ENCODE peak calls at places on chromosomes 11 and 22, in eight cellular contexts. One of them, this sample, is unnamed.

GRCh38 chr11:23564370-23564769 is 704.1 kb upstream of the CCDC179 start:
- DNase-seq in dorsolateral prefrontal cortex: no peak
- DNase-seq in A549: no peak
- DNase-seq in prostate gland: no peak
- DNase-seq in colonic mucosa: no peak
- DNase-seq in coronary artery: no peak
- DNase-seq in suprapubic skin: no peak
- DNase-seq in skeletal muscle cell: no peak
- DNase-seq in this sample: no peak

GRCh38 chr11:86138958-86139357 is 70.1 kb upstream of the PICALM start:
- DNase-seq in dorsolateral prefrontal cortex: no peak
- DNase-seq in A549: no peak
- DNase-seq in prostate gland: no peak
- DNase-seq in colonic mucosa: no peak
- DNase-seq in coronary artery: no peak
- DNase-seq in suprapubic skin: no peak
- DNase-seq in skeletal muscle cell: no peak
- DNase-seq in this sample: no peak

GRCh38 chr11:108128772-108129171 is 7.4 kb downstream of the ACAT1 start:
- DNase-seq in dorsolateral prefrontal cortex: no peak
- DNase-seq in A549: no peak
- DNase-seq in prostate gland: no peak
- DNase-seq in colonic mucosa: no peak
- DNase-seq in coronary artery: no peak
- DNase-seq in suprapubic skin: no peak
- DNase-seq in skeletal muscle cell: no peak
- DNase-seq in this sample: no peak

GRCh38 chr11:65422633-65423515 is at the start of gene NEAT1:
- DNase-seq in dorsolateral prefrontal cortex: peak
- DNase-seq in A549: no peak
- DNase-seq in prostate gland: peak
- DNase-seq in colonic mucosa: peak
- DNase-seq in coronary artery: peak
- DNase-seq in suprapubic skin: peak
- DNase-seq in skeletal muscle cell: peak
- DNase-seq in this sample: peak

GRCh38 chr22:23713696-23714595 is 23.1 kb downstream of the RGL4 start:
- DNase-seq in dorsolateral prefrontal cortex: no peak
- DNase-seq in A549: no peak
- DNase-seq in prostate gland: no peak
- DNase-seq in colonic mucosa: no peak
- DNase-seq in coronary artery: no peak
- DNase-seq in suprapubic skin: no peak
- DNase-seq in skeletal muscle cell: no peak
- DNase-seq in this sample: no peak

GRCh38 chr22:27372969-27373670 is 428.4 kb downstream of the MN1 start:
- DNase-seq in dorsolateral prefrontal cortex: no peak
- DNase-seq in A549: no peak
- DNase-seq in prostate gland: peak
- DNase-seq in colonic mucosa: peak
- DNase-seq in coronary artery: no peak
- DNase-seq in suprapubic skin: no peak
- DNase-seq in skeletal muscle cell: no peak
- DNase-seq in this sample: peak

GRCh38 chr11:133339495-133340140 is 192.7 kb downstream of the OPCML start:
- DNase-seq in dorsolateral prefrontal cortex: no peak
- DNase-seq in A549: no peak
- DNase-seq in prostate gland: no peak
- DNase-seq in colonic mucosa: no peak
- DNase-seq in coronary artery: no peak
- DNase-seq in suprapubic skin: no peak
- DNase-seq in skeletal muscle cell: no peak
- DNase-seq in this sample: no peak

GRCh38 chr22:48695731-48696305 is 1131.9 kb downstream of the BRD1 start:
- DNase-seq in dorsolateral prefrontal cortex: no peak
- DNase-seq in A549: no peak
- DNase-seq in prostate gland: no peak
- DNase-seq in colonic mucosa: no peak
- DNase-seq in coronary artery: no peak
- DNase-seq in suprapubic skin: no peak
- DNase-seq in skeletal muscle cell: no peak
- DNase-seq in this sample: no peak

GRCh38 chr11:13440100-13440855 is 22.7 kb downstream of the BTBD10 start:
- DNase-seq in dorsolateral prefrontal cortex: peak
- DNase-seq in A549: peak
- DNase-seq in prostate gland: peak
- DNase-seq in colonic mucosa: peak
- DNase-seq in coronary artery: no peak
- DNase-seq in suprapubic skin: no peak
- DNase-seq in skeletal muscle cell: peak
- DNase-seq in this sample: no peak

GRCh38 chr22:23183107-23183698 is 2.9 kb downstream of the BCR start:
- DNase-seq in dorsolateral prefrontal cortex: peak
- DNase-seq in A549: no peak
- DNase-seq in prostate gland: peak
- DNase-seq in colonic mucosa: peak
- DNase-seq in coronary artery: no peak
- DNase-seq in suprapubic skin: no peak
- DNase-seq in skeletal muscle cell: peak
- DNase-seq in this sample: peak

GRCh38 chr11:63764201-63764711 is 4.3 kb downstream of the ZFTA start:
- DNase-seq in dorsolateral prefrontal cortex: no peak
- DNase-seq in A549: no peak
- DNase-seq in prostate gland: no peak
- DNase-seq in colonic mucosa: no peak
- DNase-seq in coronary artery: no peak
- DNase-seq in suprapubic skin: no peak
- DNase-seq in skeletal muscle cell: no peak
- DNase-seq in this sample: peak

GRCh38 chr11:28984216-28984615 is 876.0 kb downstream of the METTL15 start:
- DNase-seq in dorsolateral prefrontal cortex: no peak
- DNase-seq in A549: no peak
- DNase-seq in prostate gland: no peak
- DNase-seq in colonic mucosa: no peak
- DNase-seq in coronary artery: no peak
- DNase-seq in suprapubic skin: no peak
- DNase-seq in skeletal muscle cell: no peak
- DNase-seq in this sample: no peak

GRCh38 chr22:49102367-49102766 is 725.3 kb downstream of the BRD1 start:
- DNase-seq in dorsolateral prefrontal cortex: no peak
- DNase-seq in A549: no peak
- DNase-seq in prostate gland: no peak
- DNase-seq in colonic mucosa: no peak
- DNase-seq in coronary artery: no peak
- DNase-seq in suprapubic skin: no peak
- DNase-seq in skeletal muscle cell: no peak
- DNase-seq in this sample: no peak

DNA sequence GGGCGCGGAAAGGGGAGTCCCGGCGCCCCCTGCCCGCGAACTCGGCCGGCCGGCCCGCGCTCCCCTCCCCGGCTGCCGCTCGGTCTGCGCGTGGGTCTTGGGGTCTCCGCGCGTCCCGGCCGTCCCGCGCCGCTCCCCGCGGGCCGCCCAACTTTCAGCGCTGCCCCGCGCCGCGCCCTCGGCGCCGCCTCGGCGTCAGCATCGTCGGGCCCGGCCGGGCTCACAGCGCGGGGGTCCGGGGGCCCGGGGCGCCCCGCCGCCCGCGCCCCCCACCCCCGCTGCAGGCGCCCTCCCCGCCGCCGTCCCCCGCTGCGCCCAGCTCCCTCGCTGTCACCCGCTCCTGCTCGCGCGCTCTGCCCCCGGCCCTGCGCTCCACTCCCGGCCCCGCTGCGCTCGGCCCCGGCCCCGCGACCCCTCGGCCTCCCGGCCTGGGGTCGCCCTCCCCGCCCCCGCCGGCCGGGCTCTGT is at the start of gene KCNJ4:
- DNase-seq in dorsolateral prefrontal cortex: no peak
- DNase-seq in A549: no peak
- DNase-seq in prostate gland: no peak
- DNase-seq in colonic mucosa: no peak
- DNase-seq in coronary artery: no peak
- DNase-seq in suprapubic skin: no peak
- DNase-seq in skeletal muscle cell: no peak
- DNase-seq in this sample: no peak
- H3K4me3 ChIP-seq in dorsolateral prefrontal cortex: peak
- H3K4me3 ChIP-seq in A549: peak
- H3K4me3 ChIP-seq in prostate gland: peak
- H3K4me3 ChIP-seq in colonic mucosa: peak
- H3K4me3 ChIP-seq in coronary artery: peak
- H3K4me3 ChIP-seq in suprapubic skin: peak
- H3K4me3 ChIP-seq in skeletal muscle cell: peak
- H3K4me3 ChIP-seq in this sample: peak

GRCh38 chr11:16987205-16987568 is 27.0 kb downstream of the PLEKHA7 start:
- DNase-seq in dorsolateral prefrontal cortex: no peak
- DNase-seq in A549: no peak
- DNase-seq in prostate gland: peak
- DNase-seq in colonic mucosa: peak
- DNase-seq in coronary artery: no peak
- DNase-seq in suprapubic skin: no peak
- DNase-seq in skeletal muscle cell: no peak
- DNase-seq in this sample: no peak

GRCh38 chr11:16984229-16984628 is 30.0 kb downstream of the PLEKHA7 start:
- DNase-seq in dorsolateral prefrontal cortex: no peak
- DNase-seq in A549: no peak
- DNase-seq in prostate gland: no peak
- DNase-seq in colonic mucosa: no peak
- DNase-seq in coronary artery: no peak
- DNase-seq in suprapubic skin: no peak
- DNase-seq in skeletal muscle cell: no peak
- DNase-seq in this sample: no peak

GRCh38 chr11:16985297-16985696 is 28.9 kb downstream of the PLEKHA7 start:
- DNase-seq in dorsolateral prefrontal cortex: no peak
- DNase-seq in A549: no peak
- DNase-seq in prostate gland: no peak
- DNase-seq in colonic mucosa: peak
- DNase-seq in coronary artery: no peak
- DNase-seq in suprapubic skin: no peak
- DNase-seq in skeletal muscle cell: no peak
- DNase-seq in this sample: no peak

GRCh38 chr11:16989554-16989953 is 24.7 kb downstream of the PLEKHA7 start:
- DNase-seq in dorsolateral prefrontal cortex: no peak
- DNase-seq in A549: no peak
- DNase-seq in prostate gland: no peak
- DNase-seq in colonic mucosa: no peak
- DNase-seq in coronary artery: no peak
- DNase-seq in suprapubic skin: no peak
- DNase-seq in skeletal muscle cell: no peak
- DNase-seq in this sample: no peak

GRCh38 chr11:16986434-16987204 is 27.6 kb downstream of the PLEKHA7 start:
- DNase-seq in dorsolateral prefrontal cortex: no peak
- DNase-seq in A549: no peak
- DNase-seq in prostate gland: peak
- DNase-seq in colonic mucosa: peak
- DNase-seq in coronary artery: no peak
- DNase-seq in suprapubic skin: no peak
- DNase-seq in skeletal muscle cell: no peak
- DNase-seq in this sample: no peak
- H3K4me3 ChIP-seq in dorsolateral prefrontal cortex: no peak
- H3K4me3 ChIP-seq in A549: no peak
- H3K4me3 ChIP-seq in prostate gland: no peak
- H3K4me3 ChIP-seq in colonic mucosa: no peak
- H3K4me3 ChIP-seq in coronary artery: no peak
- H3K4me3 ChIP-seq in suprapubic skin: no peak
- H3K4me3 ChIP-seq in skeletal muscle cell: no peak
- H3K4me3 ChIP-seq in this sample: no peak

GRCh38 chr22:46373838-46374662 is 38.5 kb downstream of the TRMU start:
- DNase-seq in dorsolateral prefrontal cortex: no peak
- DNase-seq in A549: no peak
- DNase-seq in prostate gland: no peak
- DNase-seq in colonic mucosa: peak
- DNase-seq in coronary artery: no peak
- DNase-seq in suprapubic skin: no peak
- DNase-seq in skeletal muscle cell: no peak
- DNase-seq in this sample: no peak

GRCh38 chr22:46373166-46373565 is 37.7 kb downstream of the TRMU start:
- DNase-seq in dorsolateral prefrontal cortex: no peak
- DNase-seq in A549: no peak
- DNase-seq in prostate gland: peak
- DNase-seq in colonic mucosa: peak
- DNase-seq in coronary artery: no peak
- DNase-seq in suprapubic skin: no peak
- DNase-seq in skeletal muscle cell: no peak
- DNase-seq in this sample: no peak

GRCh38 chr22:46376096-46376495 is 40.6 kb downstream of the TRMU start:
- DNase-seq in dorsolateral prefrontal cortex: no peak
- DNase-seq in A549: no peak
- DNase-seq in prostate gland: no peak
- DNase-seq in colonic mucosa: no peak
- DNase-seq in coronary artery: no peak
- DNase-seq in suprapubic skin: no peak
- DNase-seq in skeletal muscle cell: no peak
- DNase-seq in this sample: no peak

GRCh38 chr22:46376908-46377565 is 41.5 kb downstream of the TRMU start:
- DNase-seq in dorsolateral prefrontal cortex: no peak
- DNase-seq in A549: no peak
- DNase-seq in prostate gland: no peak
- DNase-seq in colonic mucosa: no peak
- DNase-seq in coronary artery: no peak
- DNase-seq in suprapubic skin: no peak
- DNase-seq in skeletal muscle cell: no peak
- DNase-seq in this sample: no peak

GRCh38 chr22:46374663-46375474 is 39.4 kb downstream of the TRMU start:
- DNase-seq in dorsolateral prefrontal cortex: no peak
- DNase-seq in A549: no peak
- DNase-seq in prostate gland: peak
- DNase-seq in colonic mucosa: peak
- DNase-seq in coronary artery: no peak
- DNase-seq in suprapubic skin: no peak
- DNase-seq in skeletal muscle cell: no peak
- DNase-seq in this sample: no peak
- H3K4me3 ChIP-seq in dorsolateral prefrontal cortex: no peak
- H3K4me3 ChIP-seq in A549: no peak
- H3K4me3 ChIP-seq in prostate gland: no peak
- H3K4me3 ChIP-seq in colonic mucosa: no peak
- H3K4me3 ChIP-seq in coronary artery: no peak
- H3K4me3 ChIP-seq in suprapubic skin: no peak
- H3K4me3 ChIP-seq in skeletal muscle cell: no peak
- H3K4me3 ChIP-seq in this sample: no peak

GRCh38 chr11:69193151-69193550 is 37.4 kb downstream of the SMIM38 start:
- DNase-seq in dorsolateral prefrontal cortex: no peak
- DNase-seq in A549: no peak
- DNase-seq in prostate gland: no peak
- DNase-seq in colonic mucosa: no peak
- DNase-seq in coronary artery: no peak
- DNase-seq in suprapubic skin: no peak
- DNase-seq in skeletal muscle cell: no peak
- DNase-seq in this sample: no peak
- H3K4me3 ChIP-seq in dorsolateral prefrontal cortex: no peak
- H3K4me3 ChIP-seq in A549: no peak
- H3K4me3 ChIP-seq in prostate gland: no peak
- H3K4me3 ChIP-seq in colonic mucosa: no peak
- H3K4me3 ChIP-seq in coronary artery: no peak
- H3K4me3 ChIP-seq in suprapubic skin: no peak
- H3K4me3 ChIP-seq in skeletal muscle cell: no peak
- H3K4me3 ChIP-seq in this sample: no peak